ENCODE peak calls at places on chromosomes 3 and 15, in five cellular contexts. C is NB4, H is H54, A is stomach, K is breast epithelium. F is an unnamed sample.

GRCh38 chr3:69761896-69762789 is 22.9 kb downstream of the MITF start:
- DNase-seq in C (no peak), H (no peak), A (no peak), K (no peak), F (no peak)

GRCh38 chr3:43755511-43756200 is 64.9 kb downstream of the ABHD5 start:
- DNase-seq in C (no peak), H (no peak), A (no peak), K (no peak), F (no peak)

GRCh38 chr3:120648290-120648689 is 33.7 kb downstream of the HGD start:
- DNase-seq in C (no peak), H (no peak), A (no peak), K (no peak), F (no peak)

GRCh38 chr3:57637391-57637790 is 40.2 kb upstream of the ARF4 start:
- DNase-seq in C (no peak), H (no peak), A (no peak), K (no peak), F (no peak)

GRCh38 chr3:138081371-138082084 is 33.9 kb downstream of the DZIP1L start:
- DNase-seq in C (no peak), H (no peak), A (no peak), K (no peak), F (no peak)

GRCh38 chr3:107268461-107268860 is 108.8 kb upstream of the CCDC54 start:
- DNase-seq in C (no peak), H (no peak), A (no peak), K (no peak), F (no peak)

GRCh38 chr3:138862924-138863775 is 28.4 kb upstream of the PIK3CB start:
- DNase-seq in C (peak), H (peak), A (peak), K (no peak), F (peak)

GRCh38 chr3:99885851-99886250 is 68.2 kb downstream of the CMSS1 start:
- DNase-seq in C (no peak), H (no peak), A (no peak), K (no peak), F (no peak)

GRCh38 chr3:95154775-95155174 is 1091.9 kb downstream of the NSUN3 start:
- DNase-seq in C (no peak), H (no peak), A (no peak), K (no peak), F (no peak)

GRCh38 chr3:112635674-112636073 is 5.3 kb downstream of the CCDC80 start:
- DNase-seq in C (no peak), H (no peak), A (no peak), K (no peak), F (no peak)

GRCh38 chr3:178289544-178290160 is 246.6 kb upstream of the KCNMB2 start:
- DNase-seq in C (no peak), H (no peak), A (no peak), K (no peak), F (no peak)

GRCh38 chr3:138361561-138361971 is 13.2 kb downstream of the MRAS start:
- DNase-seq in C (peak), H (no peak), A (no peak), K (no peak), F (no peak)

GRCh38 chr3:99875573-99875924 is 57.9 kb downstream of the CMSS1 start:
- DNase-seq in C (peak), H (no peak), A (no peak), K (no peak), F (peak)

GRCh38 chr3:196942915-196943277 is 568 bp upstream of the NCBP2 start:
- DNase-seq in C (no peak), H (no peak), A (no peak), K (no peak), F (no peak)

GRCh38 chr3:86388848-86389247 is 602.1 kb downstream of the VGLL3 start:
- DNase-seq in C (peak), H (no peak), A (no peak), K (no peak), F (no peak)

GRCh38 chr15:64096486-64097431 is 977 bp downstream of the SNX1 start:
- DNase-seq in C (peak), H (no peak), A (no peak), K (no peak), F (peak)

GRCh38 chr3:123733805-123734526 is 149.1 kb upstream of the HACD2 start:
- DNase-seq in C (no peak), H (peak), A (no peak), K (no peak), F (no peak)

GRCh38 chr15:101492752-101493692 is 3.5 kb upstream of the PCSK6 start:
- DNase-seq in C (peak), H (no peak), A (no peak), K (no peak), F (no peak)

GRCh38 chr3:8554725-8555621 is 53.4 kb downstream of the LMCD1 start:
- DNase-seq in C (no peak), H (no peak), A (no peak), K (no peak), F (no peak)

GRCh38 chr15:68684476-68684875 is 105.7 kb downstream of the CORO2B start:
- DNase-seq in C (no peak), H (no peak), A (no peak), K (no peak), F (no peak)

GRCh38 chr3:166291510-166291909 is 454.3 kb upstream of the BCHE start:
- DNase-seq in C (peak), H (no peak), A (no peak), K (no peak), F (no peak)

GRCh38 chr3:94115482-94115881 is 52.6 kb downstream of the NSUN3 start:
- DNase-seq in C (peak), H (no peak), A (no peak), K (no peak), F (peak)

GRCh38 chr3:16308727-16309126 is 43.7 kb downstream of the OXNAD1 start:
- DNase-seq in C (no peak), H (no peak), A (no peak), K (no peak), F (no peak)

GRCh38 chr3:57383838-57384237 is 91.4 kb upstream of the ASB14 start:
- DNase-seq in C (no peak), H (no peak), A (no peak), K (no peak), F (no peak)

GRCh38 chr3:33372218-33373081 is 67.8 kb downstream of the UBP1 start:
- DNase-seq in C (peak), H (peak), A (peak), K (no peak), F (peak)

GRCh38 chr15:100229181-100230163 is 112.3 kb downstream of the ADAMTS17 start:
- DNase-seq in C (no peak), H (no peak), A (no peak), K (no peak), F (no peak)

GRCh38 chr15:89967892-89968291 is 33.2 kb upstream of the ZNF710 start:
- DNase-seq in C (no peak), H (no peak), A (no peak), K (no peak), F (no peak)

GRCh38 chr15:72585659-72586058 is 68.8 kb upstream of the GOLGA6B start:
- DNase-seq in C (no peak), H (no peak), A (no peak), K (no peak), F (peak)

GRCh38 chr15:76185716-76186115 is 125.6 kb downstream of the ETFA start:
- DNase-seq in C (peak), H (peak), A (peak), K (no peak), F (peak)

GRCh38 chr3:144181062-144181461 is 209.4 kb downstream of the DIPK2A start:
- DNase-seq in C (no peak), H (no peak), A (no peak), K (no peak), F (no peak)

DNA sequence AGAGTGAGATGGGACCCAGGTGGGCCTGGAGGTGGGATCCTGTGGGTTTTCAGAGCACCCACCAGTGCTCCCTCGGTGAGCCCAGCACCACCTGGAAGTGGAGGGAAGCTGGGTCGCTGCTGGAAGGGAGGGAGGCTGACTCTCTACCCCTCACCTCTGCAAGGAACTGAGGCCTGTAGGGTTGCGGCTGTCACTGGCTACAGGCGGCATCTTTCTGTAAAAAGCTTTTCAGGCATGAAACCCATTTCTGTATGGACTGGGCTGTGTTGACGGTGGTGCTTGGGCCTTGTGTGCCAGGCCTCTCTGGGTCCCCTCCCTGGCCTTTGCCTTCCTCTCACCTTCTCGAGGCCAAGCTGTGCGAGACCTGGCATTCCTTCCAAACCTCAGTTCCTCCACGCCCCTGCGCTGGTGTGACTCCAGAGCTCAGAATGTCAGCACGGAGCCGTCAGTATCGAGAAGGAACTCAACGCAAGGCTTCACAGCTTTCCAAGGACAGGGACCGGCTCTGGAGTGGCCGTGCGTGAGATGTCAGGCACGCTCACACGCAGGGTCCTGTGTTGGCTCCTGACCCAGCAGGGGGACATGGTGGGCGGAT is 16.6 kb downstream of the ABTB1 start:
- DNase-seq in C (no peak), H (no peak), A (no peak), K (peak), F (no peak)
- TF ChIP-seq POLR2A in C (no peak), H (no peak), A (no peak), K (no peak), F (no peak)

GRCh38 chr15:84653910-84654688 is at the start of gene WDR73:
- DNase-seq in C (peak), H (peak), A (peak), K (peak), F (peak)
- TF ChIP-seq POLR2A in C (peak), H (peak), A (no peak), K (peak), F (peak)

DNA sequence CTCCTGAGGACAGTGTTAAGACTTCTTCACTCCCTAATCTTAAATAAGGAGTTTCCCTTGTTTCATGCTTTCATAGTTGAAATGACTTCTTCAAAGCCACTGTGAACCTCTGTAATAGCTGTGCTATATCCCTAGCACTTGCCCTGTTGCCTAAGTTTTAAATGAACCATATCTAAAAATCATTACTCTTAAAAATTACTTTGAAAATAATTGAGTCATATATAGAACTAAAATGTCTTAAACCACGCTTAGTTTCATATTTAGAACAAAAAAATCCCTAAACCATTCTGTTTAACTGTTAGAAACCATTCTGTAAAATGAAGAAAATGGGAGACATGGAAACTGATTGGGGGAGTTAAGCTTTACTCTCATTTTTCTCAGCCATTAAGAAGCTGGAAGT is 29.8 kb downstream of the DNAJC19 start:
- DNase-seq in C (no peak), H (no peak), A (no peak), K (no peak), F (no peak)
- TF ChIP-seq POLR2A in C (no peak), H (no peak), A (no peak), K (no peak), F (no peak)

GRCh38 chr15:98017150-98017964 is 56.9 kb downstream of the ARRDC4 start:
- DNase-seq in C (no peak), H (no peak), A (no peak), K (no peak), F (no peak)
- TF ChIP-seq POLR2A in C (no peak), H (no peak), A (no peak), K (no peak), F (no peak)

DNA sequence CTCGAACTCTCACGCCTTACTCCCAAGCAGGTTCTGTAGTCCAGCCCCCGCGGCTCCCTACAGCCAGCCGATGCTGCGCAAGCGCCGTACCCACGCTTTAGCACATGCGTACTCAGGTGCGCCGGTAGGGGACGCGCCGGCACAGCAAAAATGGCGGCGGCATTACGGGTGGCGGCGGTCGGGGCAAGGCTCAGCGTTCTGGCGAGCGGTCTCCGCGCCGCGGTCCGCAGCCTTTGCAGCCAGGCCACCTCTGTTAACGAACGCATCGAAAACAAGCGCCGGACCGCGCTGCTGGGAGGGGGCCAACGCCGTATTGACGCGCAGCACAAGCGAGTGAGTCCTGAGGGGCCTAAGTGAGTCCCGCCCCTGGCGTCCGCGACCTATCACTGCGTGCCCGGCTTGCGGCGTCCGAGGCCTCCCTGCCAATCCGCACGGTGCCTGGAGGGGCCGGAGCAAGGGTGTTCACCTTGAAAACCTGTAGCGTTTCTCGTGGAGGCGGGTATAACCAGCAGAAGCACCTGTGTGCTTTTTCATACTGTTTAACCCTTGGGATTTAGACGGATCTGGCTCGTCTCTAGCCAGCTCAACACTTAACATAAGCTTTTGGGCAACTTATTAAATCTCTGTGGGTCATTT is at the start of gene PCCB:
- DNase-seq in C (peak), H (peak), A (peak), K (peak), F (peak)
- TF ChIP-seq POLR2A in C (peak), H (peak), A (no peak), K (no peak), F (peak)

GRCh38 chr3:172701056-172701455 is 9.8 kb downstream of the NCEH1 start:
- DNase-seq in C (no peak), H (no peak), A (no peak), K (no peak), F (peak)
- TF ChIP-seq POLR2A in C (no peak), H (no peak), A (no peak), K (no peak), F (no peak)

DNA sequence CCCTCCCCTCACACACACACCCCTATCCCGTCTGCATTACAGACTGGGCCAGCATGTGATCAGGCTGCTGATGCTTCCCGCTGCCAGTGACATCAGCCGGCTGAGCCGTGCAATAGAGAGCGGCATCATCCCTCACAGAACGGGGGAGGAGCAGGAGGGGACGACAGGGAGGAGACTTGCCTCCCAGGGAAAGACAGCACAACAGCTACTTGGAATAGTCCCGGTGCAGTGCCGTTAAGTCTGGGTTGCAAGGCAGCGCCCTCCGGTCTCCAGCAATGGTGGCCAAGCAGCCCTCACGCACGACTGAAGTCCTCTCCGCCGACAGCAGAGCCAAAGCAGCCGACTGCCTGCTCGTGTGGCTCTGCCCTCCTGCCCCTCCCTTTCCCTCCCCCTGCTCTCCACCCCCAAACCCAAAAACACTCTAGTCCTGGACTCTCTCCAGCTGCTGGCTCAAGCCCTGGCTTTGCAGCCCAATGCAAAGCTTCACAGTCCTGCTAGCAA is 31.5 kb upstream of the RPS17 start:
- DNase-seq in C (no peak), H (peak), A (peak), K (no peak), F (no peak)
- TF ChIP-seq POLR2A in C (no peak), H (peak), A (no peak), K (no peak), F (no peak)

GRCh38 chr3:61561374-61562041 is at the start of gene PTPRG:
- DNase-seq in C (peak), H (peak), A (peak), K (peak), F (peak)
- TF ChIP-seq POLR2A in C (no peak), H (peak), A (no peak), K (no peak), F (no peak)

F was measured in erythroblast.